ENCODE peak calls at places on chromosomes 6 and 20, in five cellular contexts. Y is epithelial cell of proximal tubule, N is body of pancreas, S is choroid plexus epithelial cell, O is fibroblast of lung. E is an unnamed sample.

GRCh38 chr6:27474672-27475071 is 1.8 kb upstream of the ZNF184 start:
- DNase-seq in Y (no peak), N (no peak), S (no peak), O (no peak), E (no peak)

GRCh38 chr6:26224940-26225847 is 138.0 kb downstream of the HFE start:
- DNase-seq in N (no peak), S (peak), Y (no peak), O (peak), E (peak)

GRCh38 chr20:32973077-32973717 is 31.0 kb downstream of the SUN5 start:
- DNase-seq in Y (no peak), S (no peak), N (no peak), O (no peak), E (no peak)

GRCh38 chr6:127956260-127956888 is 55.5 kb upstream of the THEMIS start:
- DNase-seq in S (no peak), Y (no peak), O (peak), N (no peak), E (peak)

GRCh38 chr6:151388997-151389639 is 2.2 kb downstream of the ZBTB2 start:
- DNase-seq in S (no peak), N (no peak), O (no peak), Y (no peak), E (no peak)

GRCh38 chr6:73409395-73409794 is 14.8 kb downstream of the DDX43 start:
- DNase-seq in S (no peak), N (no peak), O (no peak), Y (no peak), E (no peak)

GRCh38 chr6:94349227-94349626 is 929.9 kb upstream of the EPHA7 start:
- DNase-seq in Y (no peak), N (no peak), S (no peak), O (no peak), E (no peak)

GRCh38 chr6:31336872-31337496 is 20.0 kb downstream of the HLA-B start:
- DNase-seq in N (no peak), O (peak), S (no peak), Y (no peak), E (no peak)

GRCh38 chr6:161137839-161138544 is 135.9 kb downstream of the AGPAT4 start:
- DNase-seq in Y (no peak), S (peak), N (no peak), O (peak), E (no peak)

GRCh38 chr6:32255212-32256153 is 31.6 kb upstream of the NOTCH4 start:
- DNase-seq in N (peak), O (peak), Y (peak), S (peak), E (peak)

GRCh38 chr20:62030357-62030756 is 35.3 kb downstream of the TAF4 start:
- DNase-seq in N (no peak), Y (no peak), O (no peak), S (no peak), E (no peak)

GRCh38 chr20:58389324-58389967 is 417 bp downstream of the VAPB start:
- DNase-seq in S (peak), Y (no peak), O (peak), N (peak), E (peak)

GRCh38 chr6:42394881-42395620 is 56.7 kb downstream of the TRERF1 start:
- DNase-seq in O (no peak), N (no peak), S (no peak), Y (no peak), E (no peak)

GRCh38 chr6:45584127-45584526 is 206.4 kb upstream of the SUPT3H start:
- DNase-seq in S (no peak), Y (no peak), N (no peak), O (no peak), E (no peak)

GRCh38 chr6:143948208-143948607 is 59.9 kb downstream of the PLAGL1 start:
- DNase-seq in O (no peak), N (no peak), S (no peak), Y (no peak), E (no peak)

GRCh38 chr20:9699181-9699580 is 139.7 kb downstream of the PAK5 start:
- DNase-seq in Y (no peak), O (no peak), N (no peak), S (peak), E (no peak)

GRCh38 chr6:152127429-152128165 is 320.1 kb downstream of the ESR1 start:
- DNase-seq in O (peak), N (no peak), S (no peak), Y (no peak), E (peak)

GRCh38 chr20:61661583-61661982 is 404.1 kb downstream of the TAF4 start:
- DNase-seq in Y (no peak), S (no peak), O (no peak), N (no peak), E (no peak)

GRCh38 chr6:167678102-167679101 is 148.3 kb upstream of the AFDN start:
- DNase-seq in S (peak), N (peak), Y (no peak), O (peak), E (peak)

GRCh38 chr20:34547844-34548613 is 10.5 kb upstream of the MAP1LC3A start:
- DNase-seq in O (no peak), Y (no peak), S (no peak), N (no peak), E (no peak)

GRCh38 chr6:76742919-76743318 is 670.5 kb upstream of the IMPG1 start:
- DNase-seq in N (no peak), O (no peak), Y (no peak), S (peak), E (no peak)

GRCh38 chr6:4281341-4282293 is 146.2 kb upstream of the ECI2 start:
- DNase-seq in S (peak), N (peak), O (peak), Y (peak), E (peak)

GRCh38 chr20:5154543-5154925 is 27.7 kb downstream of the CDS2 start:
- DNase-seq in O (no peak), Y (no peak), N (no peak), S (no peak), E (no peak)

GRCh38 chr6:14316911-14317535 is 199.5 kb downstream of the CD83 start:
- DNase-seq in N (no peak), Y (no peak), S (no peak), O (no peak), E (peak)

GRCh38 chr6:53065266-53066058 is at the start of gene FBXO9:
- DNase-seq in Y (no peak), N (peak), S (peak), O (peak), E (peak)

GRCh38 chr6:35024601-35025054 is 116.5 kb downstream of the TCP11 start:
- DNase-seq in S (peak), O (peak), N (peak), Y (no peak), E (peak)

GRCh38 chr6:1911476-1911875 is 301.8 kb downstream of the FOXC1 start:
- DNase-seq in Y (no peak), O (no peak), N (no peak), S (peak), E (no peak)

GRCh38 chr6:64861039-64861651 is 845.9 kb downstream of the EYS start:
- DNase-seq in O (no peak), N (no peak), S (no peak), Y (no peak), E (no peak)

GRCh38 chr6:136365781-136366354 is 76.2 kb upstream of the BCLAF1 start:
- DNase-seq in S (no peak), Y (no peak), N (peak), O (no peak), E (no peak)

GRCh38 chr20:59625214-59625922 is 21.0 kb downstream of the PHACTR3 start:
- DNase-seq in S (no peak), O (no peak), N (no peak), Y (no peak), E (no peak)

GRCh38 chr20:51628533-51629398 is 86.2 kb upstream of the NFATC2 start:
- DNase-seq in O (peak), Y (no peak), S (peak), N (no peak), E (peak)

GRCh38 chr6:136790411-136791295 is 1.6 kb downstream of the MAP3K5 start:
- DNase-seq in N (no peak), Y (no peak), S (peak), O (peak), E (no peak)

GRCh38 chr6:130769812-130770211 is 57.4 kb upstream of the SMLR1 start:
- DNase-seq in N (no peak), S (no peak), Y (no peak), O (peak), E (no peak)

GRCh38 chr6:42467651-42468050 is 15.9 kb upstream of the TRERF1 start:
- DNase-seq in N (no peak), Y (no peak), O (no peak), S (no peak), E (no peak)

GRCh38 chr6:57247603-57248002 is 25.5 kb upstream of the RAB23 start:
- DNase-seq in N (no peak), Y (no peak), S (peak), O (peak), E (no peak)

GRCh38 chr20:37384683-37385174 is 38.8 kb downstream of the SRC start:
- DNase-seq in Y (no peak), N (peak), O (peak), S (peak), E (peak)

GRCh38 chr6:44667668-44668390 is 280.3 kb downstream of the CDC5L start:
- DNase-seq in O (no peak), S (peak), N (peak), Y (no peak), E (no peak)

GRCh38 chr6:41162687-41163418 is at the start of gene TREM2:
- DNase-seq in S (no peak), Y (no peak), N (no peak), O (no peak), E (no peak)

GRCh38 chr6:85751374-85752055 is 108.8 kb upstream of the SYNCRIP start:
- DNase-seq in Y (no peak), O (peak), N (no peak), S (no peak), E (no peak)

GRCh38 chr20:41226426-41226825 is 89.1 kb downstream of the PLCG1 start:
- DNase-seq in S (no peak), Y (no peak), N (no peak), O (no peak), E (no peak)
- H3K4me3 ChIP-seq in S (no peak), Y (no peak), N (no peak), O (no peak), E (no peak)

GRCh38 chr6:165805604-165806003 is 142.6 kb upstream of the PDE10A start:
- DNase-seq in O (no peak), Y (no peak), N (no peak), S (peak), E (no peak)

GRCh38 chr6:165804331-165805066 is 141.5 kb upstream of the PDE10A start:
- DNase-seq in S (peak), Y (no peak), O (peak), N (no peak), E (no peak)

GRCh38 chr6:165806126-165806810 is 143.2 kb upstream of the PDE10A start:
- DNase-seq in N (no peak), O (no peak), Y (no peak), S (no peak), E (no peak)

GRCh38 chr6:165807249-165807951 is 144.4 kb upstream of the PDE10A start:
- DNase-seq in S (no peak), N (no peak), Y (no peak), O (no peak), E (no peak)

GRCh38 chr6:165805067-165805525 is 142.1 kb upstream of the PDE10A start:
- DNase-seq in S (no peak), Y (no peak), N (no peak), O (no peak), E (no peak)
- H3K4me3 ChIP-seq in S (peak), Y (no peak), N (no peak), O (no peak), E (no peak)

DNA sequence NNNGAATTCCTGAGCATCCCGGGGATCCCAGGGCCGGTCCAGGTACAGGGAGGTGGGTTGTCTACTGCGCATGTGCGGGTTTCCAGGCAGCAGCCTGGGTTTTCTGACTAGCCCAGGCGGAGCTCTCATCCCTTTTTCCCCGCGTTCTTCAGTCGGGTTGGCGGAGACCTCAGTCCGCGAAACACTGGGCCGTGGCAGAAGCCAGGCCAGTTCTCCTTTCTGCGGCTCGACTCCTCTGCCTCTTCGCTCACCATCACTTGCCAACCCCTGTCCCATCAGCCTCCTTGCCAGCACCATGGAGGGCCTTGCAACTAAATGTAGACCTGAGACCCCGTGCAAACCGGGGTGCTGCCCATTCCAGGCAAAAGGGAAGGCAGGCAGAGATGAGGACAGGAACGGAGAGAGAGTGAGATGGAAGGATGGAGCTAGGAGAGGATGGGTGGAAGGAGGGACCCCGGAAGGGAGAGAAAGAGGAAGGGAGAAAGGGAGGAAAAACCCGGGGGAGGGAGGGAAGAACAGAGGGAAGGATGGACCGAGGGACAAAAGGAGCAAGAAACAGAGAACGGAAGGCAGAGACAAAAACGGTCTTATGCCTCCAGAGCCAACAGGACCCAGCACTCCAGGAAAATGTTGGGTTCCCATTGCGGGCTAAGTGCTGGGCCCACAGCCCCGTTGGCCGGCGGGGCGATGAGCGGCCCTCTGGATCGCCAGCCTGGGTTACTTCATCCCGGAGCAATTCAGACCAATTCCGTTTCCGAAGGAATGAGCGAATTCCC is 445.4 kb upstream of the DEFB115 start:
- DNase-seq in O (peak), Y (no peak), S (peak), N (no peak), E (no peak)
- H3K4me3 ChIP-seq in O (no peak), Y (no peak), S (peak), N (no peak), E (no peak)

GRCh38 chr20:24764027-24764797 is 184.9 kb upstream of the CST7 start:
- DNase-seq in Y (no peak), N (no peak), O (no peak), S (no peak), E (no peak)
- H3K4me3 ChIP-seq in Y (no peak), N (no peak), O (no peak), S (no peak), E (no peak)